ENCODE peak calls at places on chromosomes 7 and 10, in five cellular contexts. One of them, this sample, is unnamed.

GRCh38 chr10:103763374-103764202 is 91.8 kb downstream of the SH3PXD2A start:
- DNase-seq in activated naive CD4-positive, alpha-beta T cell treated with anti-CD3 and anti-CD28 coated beads for 36 hours: peak
- DNase-seq in GM03348: no peak
- DNase-seq in activated CD8-positive, alpha-beta memory T cell treated with anti-CD3 and anti-CD28 coated beads for 24 hours: peak
- DNase-seq in effector CD4-positive, alpha-beta T cell: no peak
- DNase-seq in this sample: no peak

GRCh38 chr10:104391150-104391968 is 37.7 kb downstream of the CFAP58 start:
- DNase-seq in activated naive CD4-positive, alpha-beta T cell treated with anti-CD3 and anti-CD28 coated beads for 36 hours: no peak
- DNase-seq in GM03348: no peak
- DNase-seq in effector CD4-positive, alpha-beta T cell: no peak
- DNase-seq in activated CD8-positive, alpha-beta memory T cell treated with anti-CD3 and anti-CD28 coated beads for 24 hours: no peak
- DNase-seq in this sample: peak

GRCh38 chr10:119289227-119289925 is 82.0 kb downstream of the GRK5 start:
- DNase-seq in effector CD4-positive, alpha-beta T cell: no peak
- DNase-seq in GM03348: no peak
- DNase-seq in activated naive CD4-positive, alpha-beta T cell treated with anti-CD3 and anti-CD28 coated beads for 36 hours: no peak
- DNase-seq in activated CD8-positive, alpha-beta memory T cell treated with anti-CD3 and anti-CD28 coated beads for 24 hours: no peak
- DNase-seq in this sample: no peak

GRCh38 chr7:96547371-96547811 is 162.3 kb downstream of the SEM1 start:
- DNase-seq in activated naive CD4-positive, alpha-beta T cell treated with anti-CD3 and anti-CD28 coated beads for 36 hours: no peak
- DNase-seq in effector CD4-positive, alpha-beta T cell: no peak
- DNase-seq in GM03348: no peak
- DNase-seq in activated CD8-positive, alpha-beta memory T cell treated with anti-CD3 and anti-CD28 coated beads for 24 hours: no peak
- DNase-seq in this sample: no peak

GRCh38 chr7:28688651-28689050 is 269.5 kb downstream of the TRIL start:
- DNase-seq in activated naive CD4-positive, alpha-beta T cell treated with anti-CD3 and anti-CD28 coated beads for 36 hours: no peak
- DNase-seq in activated CD8-positive, alpha-beta memory T cell treated with anti-CD3 and anti-CD28 coated beads for 24 hours: no peak
- DNase-seq in GM03348: peak
- DNase-seq in effector CD4-positive, alpha-beta T cell: no peak
- DNase-seq in this sample: no peak

GRCh38 chr10:95697429-95697828 is 3.7 kb upstream of the TCTN3 start:
- DNase-seq in effector CD4-positive, alpha-beta T cell: no peak
- DNase-seq in activated naive CD4-positive, alpha-beta T cell treated with anti-CD3 and anti-CD28 coated beads for 36 hours: no peak
- DNase-seq in GM03348: no peak
- DNase-seq in activated CD8-positive, alpha-beta memory T cell treated with anti-CD3 and anti-CD28 coated beads for 24 hours: no peak
- DNase-seq in this sample: no peak

GRCh38 chr7:80843018-80843671 is 75.7 kb downstream of the SEMA3C start:
- DNase-seq in activated naive CD4-positive, alpha-beta T cell treated with anti-CD3 and anti-CD28 coated beads for 36 hours: no peak
- DNase-seq in activated CD8-positive, alpha-beta memory T cell treated with anti-CD3 and anti-CD28 coated beads for 24 hours: no peak
- DNase-seq in effector CD4-positive, alpha-beta T cell: no peak
- DNase-seq in GM03348: no peak
- DNase-seq in this sample: no peak

GRCh38 chr7:65938336-65938895 is 43.6 kb downstream of the GUSB start:
- DNase-seq in activated CD8-positive, alpha-beta memory T cell treated with anti-CD3 and anti-CD28 coated beads for 24 hours: no peak
- DNase-seq in GM03348: peak
- DNase-seq in effector CD4-positive, alpha-beta T cell: no peak
- DNase-seq in activated naive CD4-positive, alpha-beta T cell treated with anti-CD3 and anti-CD28 coated beads for 36 hours: no peak
- DNase-seq in this sample: no peak

GRCh38 chr7:11748884-11749283 is 83.1 kb downstream of the THSD7A start:
- DNase-seq in GM03348: no peak
- DNase-seq in effector CD4-positive, alpha-beta T cell: no peak
- DNase-seq in activated CD8-positive, alpha-beta memory T cell treated with anti-CD3 and anti-CD28 coated beads for 24 hours: no peak
- DNase-seq in activated naive CD4-positive, alpha-beta T cell treated with anti-CD3 and anti-CD28 coated beads for 36 hours: no peak
- DNase-seq in this sample: no peak

GRCh38 chr7:151951672-151952338 is 4.4 kb upstream of the GALNTL5 start:
- DNase-seq in effector CD4-positive, alpha-beta T cell: no peak
- DNase-seq in activated CD8-positive, alpha-beta memory T cell treated with anti-CD3 and anti-CD28 coated beads for 24 hours: no peak
- DNase-seq in activated naive CD4-positive, alpha-beta T cell treated with anti-CD3 and anti-CD28 coated beads for 36 hours: no peak
- DNase-seq in GM03348: no peak
- DNase-seq in this sample: no peak

GRCh38 chr10:129709101-129709500 is 242.1 kb downstream of the MGMT start:
- DNase-seq in GM03348: no peak
- DNase-seq in effector CD4-positive, alpha-beta T cell: no peak
- DNase-seq in activated CD8-positive, alpha-beta memory T cell treated with anti-CD3 and anti-CD28 coated beads for 24 hours: no peak
- DNase-seq in activated naive CD4-positive, alpha-beta T cell treated with anti-CD3 and anti-CD28 coated beads for 36 hours: no peak
- DNase-seq in this sample: no peak

GRCh38 chr10:75514830-75515229 is 83.4 kb downstream of the LRMDA start:
- DNase-seq in activated CD8-positive, alpha-beta memory T cell treated with anti-CD3 and anti-CD28 coated beads for 24 hours: no peak
- DNase-seq in GM03348: no peak
- DNase-seq in effector CD4-positive, alpha-beta T cell: no peak
- DNase-seq in activated naive CD4-positive, alpha-beta T cell treated with anti-CD3 and anti-CD28 coated beads for 36 hours: no peak
- DNase-seq in this sample: no peak

This sample was measured in epithelial cell of proximal tubule.